ENCODE peak calls at places on chromosomes 16 and 17, in nine cellular contexts. One of them, this sample, is unnamed.

GRCh38 chr17:50631195-50631907 is 3.3 kb upstream of the ABCC3 start:
- DNase-seq in upper lobe of right lung: no peak
- DNase-seq in AG10803: no peak
- DNase-seq in ACHN: no peak
- DNase-seq in esophagus muscularis mucosa: no peak
- DNase-seq in H7: no peak
- DNase-seq in skeletal muscle cell: peak
- DNase-seq in naive thymus-derived CD8-positive, alpha-beta T cell: no peak
- DNase-seq in BE2C: peak
- DNase-seq in this sample: no peak

GRCh38 chr16:87461466-87461975 is 31.3 kb downstream of the ZCCHC14 start:
- DNase-seq in upper lobe of right lung: peak
- DNase-seq in AG10803: no peak
- DNase-seq in ACHN: peak
- DNase-seq in esophagus muscularis mucosa: peak
- DNase-seq in H7: peak
- DNase-seq in skeletal muscle cell: no peak
- DNase-seq in naive thymus-derived CD8-positive, alpha-beta T cell: no peak
- DNase-seq in BE2C: peak
- DNase-seq in this sample: peak

GRCh38 chr16:46836521-46837292 is 5.7 kb upstream of the C16orf87 start:
- DNase-seq in upper lobe of right lung: no peak
- DNase-seq in AG10803: no peak
- DNase-seq in ACHN: no peak
- DNase-seq in esophagus muscularis mucosa: no peak
- DNase-seq in H7: no peak
- DNase-seq in skeletal muscle cell: no peak
- DNase-seq in naive thymus-derived CD8-positive, alpha-beta T cell: no peak
- DNase-seq in BE2C: no peak
- DNase-seq in this sample: no peak

GRCh38 chr16:89507219-89507833 is 877 bp upstream of the SPG7 start:
- DNase-seq in upper lobe of right lung: no peak
- DNase-seq in AG10803: no peak
- DNase-seq in ACHN: no peak
- DNase-seq in esophagus muscularis mucosa: no peak
- DNase-seq in H7: no peak
- DNase-seq in skeletal muscle cell: no peak
- DNase-seq in naive thymus-derived CD8-positive, alpha-beta T cell: no peak
- DNase-seq in BE2C: no peak
- DNase-seq in this sample: no peak

GRCh38 chr17:77444653-77445029 is 303.9 kb downstream of the SEC14L1 start:
- DNase-seq in upper lobe of right lung: no peak
- DNase-seq in AG10803: peak
- DNase-seq in ACHN: no peak
- DNase-seq in esophagus muscularis mucosa: no peak
- DNase-seq in H7: no peak
- DNase-seq in skeletal muscle cell: no peak
- DNase-seq in naive thymus-derived CD8-positive, alpha-beta T cell: no peak
- DNase-seq in BE2C: no peak
- DNase-seq in this sample: no peak

GRCh38 chr16:70306880-70307279 is 7.9 kb downstream of the DDX19B start:
- DNase-seq in upper lobe of right lung: no peak
- DNase-seq in AG10803: no peak
- DNase-seq in ACHN: no peak
- DNase-seq in esophagus muscularis mucosa: no peak
- DNase-seq in H7: no peak
- DNase-seq in skeletal muscle cell: no peak
- DNase-seq in naive thymus-derived CD8-positive, alpha-beta T cell: no peak
- DNase-seq in BE2C: no peak
- DNase-seq in this sample: no peak

GRCh38 chr16:71622088-71622487 is 3.9 kb upstream of the MARVELD3 start:
- DNase-seq in upper lobe of right lung: no peak
- DNase-seq in AG10803: no peak
- DNase-seq in ACHN: no peak
- DNase-seq in esophagus muscularis mucosa: no peak
- DNase-seq in H7: no peak
- DNase-seq in skeletal muscle cell: no peak
- DNase-seq in naive thymus-derived CD8-positive, alpha-beta T cell: no peak
- DNase-seq in BE2C: no peak
- DNase-seq in this sample: no peak

GRCh38 chr17:38922538-38923291 is 2.7 kb upstream of the LASP1NB start:
- DNase-seq in upper lobe of right lung: peak
- DNase-seq in AG10803: peak
- DNase-seq in ACHN: peak
- DNase-seq in esophagus muscularis mucosa: peak
- DNase-seq in H7: peak
- DNase-seq in skeletal muscle cell: peak
- DNase-seq in naive thymus-derived CD8-positive, alpha-beta T cell: no peak
- DNase-seq in BE2C: peak
- DNase-seq in this sample: no peak

GRCh38 chr17:81050645-81051625 is 16.0 kb downstream of the BAIAP2 start:
- DNase-seq in upper lobe of right lung: no peak
- DNase-seq in AG10803: no peak
- DNase-seq in ACHN: no peak
- DNase-seq in esophagus muscularis mucosa: no peak
- DNase-seq in H7: no peak
- DNase-seq in skeletal muscle cell: no peak
- DNase-seq in naive thymus-derived CD8-positive, alpha-beta T cell: no peak
- DNase-seq in BE2C: no peak
- DNase-seq in this sample: no peak

GRCh38 chr16:66502020-66502913 is 47.7 kb downstream of the TK2 start:
- DNase-seq in upper lobe of right lung: peak
- DNase-seq in AG10803: peak
- DNase-seq in ACHN: no peak
- DNase-seq in esophagus muscularis mucosa: no peak
- DNase-seq in H7: peak
- DNase-seq in skeletal muscle cell: no peak
- DNase-seq in naive thymus-derived CD8-positive, alpha-beta T cell: no peak
- DNase-seq in BE2C: no peak
- DNase-seq in this sample: no peak

GRCh38 chr17:77959216-77959925 is 868 bp downstream of the TNRC6C start:
- DNase-seq in upper lobe of right lung: no peak
- DNase-seq in AG10803: no peak
- DNase-seq in ACHN: no peak
- DNase-seq in esophagus muscularis mucosa: peak
- DNase-seq in H7: peak
- DNase-seq in skeletal muscle cell: no peak
- DNase-seq in naive thymus-derived CD8-positive, alpha-beta T cell: peak
- DNase-seq in BE2C: peak
- DNase-seq in this sample: peak

GRCh38 chr16:66168777-66169176 is 197.7 kb upstream of the CDH5 start:
- DNase-seq in upper lobe of right lung: no peak
- DNase-seq in AG10803: no peak
- DNase-seq in ACHN: no peak
- DNase-seq in esophagus muscularis mucosa: no peak
- DNase-seq in H7: no peak
- DNase-seq in skeletal muscle cell: no peak
- DNase-seq in naive thymus-derived CD8-positive, alpha-beta T cell: no peak
- DNase-seq in BE2C: no peak
- DNase-seq in this sample: no peak

GRCh38 chr17:80948091-80948960 is 43.3 kb upstream of the CHMP6 start:
- DNase-seq in upper lobe of right lung: peak
- DNase-seq in AG10803: no peak
- DNase-seq in ACHN: no peak
- DNase-seq in esophagus muscularis mucosa: no peak
- DNase-seq in H7: no peak
- DNase-seq in skeletal muscle cell: no peak
- DNase-seq in naive thymus-derived CD8-positive, alpha-beta T cell: no peak
- DNase-seq in BE2C: peak
- DNase-seq in this sample: no peak